ENCODE peak calls at places on chromosomes 16 and 17, in eight cellular contexts. O is IMR-90, R is bronchial epithelial cell, H is fibroblast of lung, D is Caco-2, A is aorta, S is neuronal stem cell, Z is sigmoid colon. Q is an unnamed sample.

GRCh38 chr17:15306406-15306970 is 34.9 kb downstream of the TEKT3 start:
- DNase-seq in O (peak; percentile 31), H (peak; percentile 16), R (no peak), S (no peak), Z (no peak), D (no peak), A (no peak), Q (no peak)

GRCh38 chr16:25713785-25714570 is 22.2 kb downstream of the HS3ST4 start:
- DNase-seq in D (no peak), H (no peak), Z (no peak), O (no peak), R (no peak), S (no peak), A (no peak), Q (no peak)

GRCh38 chr17:78573955-78574354 is 3.2 kb downstream of the DNAH17 start:
- DNase-seq in O (no peak), D (no peak), S (no peak), H (no peak), A (peak; percentile 35), Z (no peak), R (no peak), Q (no peak)

GRCh38 chr17:61158372-61158771 is 241.3 kb upstream of the TBX2 start:
- DNase-seq in O (no peak), S (no peak), R (no peak), A (no peak), Z (no peak), D (no peak), H (no peak), Q (no peak)

GRCh38 chr16:77043076-77043475 is 147.9 kb upstream of the MON1B start:
- DNase-seq in S (no peak), H (peak; percentile 6), O (no peak), A (no peak), R (peak; percentile 3), D (no peak), Z (no peak), Q (no peak)

GRCh38 chr16:6047325-6047724 is 949.7 kb upstream of the EEF2KMT start:
- DNase-seq in R (no peak), O (no peak), H (no peak), D (no peak), Z (no peak), S (no peak), A (no peak), Q (no peak)

GRCh38 chr16:51898872-51899271 is 648.1 kb downstream of the TOX3 start:
- DNase-seq in R (peak; percentile 57), O (peak; percentile 53), D (no peak), Z (no peak), A (no peak), H (no peak), S (no peak), Q (no peak)

GRCh38 chr16:71722801-71723536 is 1.5 kb downstream of the PHLPP2 start:
- DNase-seq in O (peak; percentile 54), Z (peak; percentile 86), R (peak; percentile 52), D (peak; percentile 85), S (peak; percentile 78), H (peak; percentile 71), A (peak; percentile 83), Q (peak; percentile 83)

GRCh38 chr16:54288592-54289241 is 2.1 kb upstream of the IRX3 start:
- DNase-seq in H (no peak), A (no peak), R (no peak), Z (no peak), O (no peak), S (no peak), D (no peak), Q (no peak)

GRCh38 chr17:41796066-41796895 is 9.8 kb upstream of the JUP start:
- DNase-seq in Z (no peak), O (no peak), H (no peak), S (no peak), R (no peak), A (no peak), D (peak; percentile 84), Q (no peak)

DNA sequence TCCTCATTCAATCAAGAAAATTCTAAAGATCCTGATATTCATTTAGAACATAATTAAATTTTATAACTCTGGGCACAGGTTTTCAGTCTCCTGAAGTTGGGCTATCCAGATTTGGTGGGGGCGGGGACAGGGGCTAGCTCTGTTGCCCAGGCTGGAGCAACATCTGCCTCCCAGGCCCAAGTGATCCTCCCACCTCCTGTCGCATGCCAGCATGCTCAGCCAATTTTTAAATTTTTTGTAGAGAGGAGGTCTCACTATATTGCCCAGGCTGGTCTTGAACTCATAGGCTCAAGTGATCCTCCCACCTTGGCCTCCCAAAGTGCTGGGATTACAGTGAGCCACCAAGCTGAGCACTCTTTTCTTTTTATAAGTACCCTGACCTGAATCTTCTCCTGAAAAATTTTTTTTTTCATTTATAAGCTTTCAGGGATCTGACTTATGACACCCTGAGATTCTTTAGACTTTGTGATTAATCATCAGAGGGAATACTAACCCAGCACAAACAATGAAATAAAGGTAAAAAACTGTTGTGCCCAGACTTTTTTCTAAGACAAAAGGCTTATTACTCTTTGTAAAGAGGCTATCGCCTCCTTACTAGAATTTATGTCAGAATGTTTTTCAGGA is 62.6 kb downstream of the TUBD1 start:
- DNase-seq in R (peak; percentile 67), D (no peak), O (peak; percentile 63), H (peak; percentile 82), Z (no peak), A (no peak), S (no peak), Q (no peak)
- H3K27me3 ChIP-seq in R (no peaks in the 10 kb centered on the region), D (no peaks in the 10 kb centered on the region), O (no peaks in the 10 kb centered on the region), H (no peaks in the 10 kb centered on the region), Z (no peaks in the 10 kb centered on the region), A (no peaks in the 10 kb centered on the region), S (no peaks in the 10 kb centered on the region), Q (no peaks in the 10 kb centered on the region)

GRCh38 chr16:88968589-88969280 is 8.3 kb downstream of the CBFA2T3 start:
- DNase-seq in D (no peak), S (no peak), Z (no peak), O (no peak), A (no peak), R (no peak), H (no peak), Q (no peak)
- H3K27me3 ChIP-seq in D (peaks cover 2% of the 10 kb centered on the region), S (no peaks in the 10 kb centered on the region), Z (peaks cover 5% of the 10 kb centered on the region), O (peaks cover 73% of the 10 kb centered on the region), A (no peaks in the 10 kb centered on the region), R (peaks cover 3% of the 10 kb centered on the region), H (peaks cover 3% of the 10 kb centered on the region), Q (peaks cover 26% of the 10 kb centered on the region)

GRCh38 chr17:9839433-9839832 is 13.7 kb downstream of the GLP2R start:
- DNase-seq in H (peak; percentile 8), D (no peak), R (no peak), Z (no peak), O (peak; percentile 26), S (no peak), A (no peak), Q (no peak)

GRCh38 chr17:9844153-9844552 is 18.4 kb downstream of the GLP2R start:
- DNase-seq in D (no peak), S (no peak), A (no peak), H (no peak), O (no peak), Z (no peak), R (no peak), Q (no peak)

GRCh38 chr17:9842057-9842758 is 16.5 kb downstream of the GLP2R start:
- DNase-seq in H (peak; percentile 76), R (no peak), A (peak; percentile 57), O (peak; percentile 77), S (no peak), D (no peak), Z (peak; percentile 95), Q (no peak)

GRCh38 chr17:9845306-9845705 is 19.6 kb downstream of the GLP2R start:
- DNase-seq in S (no peak), O (no peak), H (peak; percentile 23), A (no peak), Z (no peak), D (no peak), R (no peak), Q (no peak)

DNA sequence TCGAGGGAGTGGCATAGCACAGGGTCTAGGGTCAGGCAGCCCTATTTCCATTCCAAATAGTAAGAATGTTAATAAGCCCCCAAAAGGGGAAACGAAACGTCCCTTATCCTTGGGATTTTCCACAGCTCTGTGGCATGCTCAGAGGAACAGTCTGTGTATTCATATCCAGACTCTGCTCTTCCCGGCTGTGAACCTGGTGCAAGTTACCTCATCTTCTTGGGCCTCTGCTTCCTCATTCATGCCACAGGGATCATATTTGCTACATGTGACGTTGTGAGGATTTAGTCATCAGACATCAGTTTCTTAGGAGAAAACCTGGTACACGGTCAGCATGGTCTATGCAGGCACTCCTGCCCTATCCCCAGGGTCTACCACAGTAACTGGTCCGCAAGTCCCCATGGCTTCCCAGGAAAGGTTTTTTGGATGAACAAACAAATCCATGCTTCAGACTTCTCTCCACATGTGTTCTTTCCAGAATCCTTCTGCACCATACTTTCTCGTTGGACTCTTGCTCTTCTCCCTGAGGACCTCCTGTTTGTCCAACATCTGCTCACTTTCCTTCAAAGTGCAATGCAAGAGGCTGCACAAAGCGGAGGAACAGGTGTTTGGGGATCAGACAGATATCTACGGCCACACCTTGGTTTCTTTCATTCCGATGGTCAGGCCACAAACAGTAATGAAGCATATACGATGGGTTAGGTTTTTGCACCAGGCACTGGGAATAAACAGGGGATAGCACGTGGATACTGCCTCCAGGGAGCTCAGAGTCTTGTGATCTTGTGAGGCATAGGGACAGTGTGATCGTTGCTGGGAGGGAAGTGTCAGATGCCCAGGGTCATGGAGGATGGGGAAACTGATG is 17.7 kb downstream of the GLP2R start:
- DNase-seq in O (peak; percentile 24), Z (no peak), D (no peak), H (no peak), A (no peak), R (peak; percentile 22), S (no peak), Q (no peak)
- H3K27me3 ChIP-seq in O (no peaks in the 10 kb centered on the region), Z (no peaks in the 10 kb centered on the region), D (no peaks in the 10 kb centered on the region), H (no peaks in the 10 kb centered on the region), A (no peaks in the 10 kb centered on the region), R (no peaks in the 10 kb centered on the region), S (no peaks in the 10 kb centered on the region), Q (no peaks in the 10 kb centered on the region)

GRCh38 chr16:3131755-3132377 is 3.0 kb upstream of the ZNF213 start:
- DNase-seq in R (peak; percentile 33), A (no peak), Z (no peak), O (peak; percentile 35), S (no peak), H (peak; percentile 25), D (peak; percentile 71), Q (peak; percentile 68)

GRCh38 chr16:3122926-3123570 is 10.7 kb downstream of the ZNF205 start:
- DNase-seq in A (no peak), O (no peak), H (no peak), R (no peak), Z (no peak), S (no peak), D (no peak), Q (no peak)

GRCh38 chr16:3123986-3124886 is 10.6 kb upstream of the ZNF213 start:
- DNase-seq in Z (peak; percentile 98), H (peak; percentile 92), D (peak; percentile 95), S (peak; percentile 98), R (peak; percentile 84), O (peak; percentile 87), A (peak; percentile 98), Q (peak; percentile 98)

GRCh38 chr16:3129137-3130131 is 5.4 kb upstream of the ZNF213 start:
- DNase-seq in R (peak; percentile 74), O (peak; percentile 86), S (peak; percentile 76), Z (peak; percentile 86), D (peak; percentile 74), H (peak; percentile 77), A (peak; percentile 81), Q (peak; percentile 82)

DNA sequence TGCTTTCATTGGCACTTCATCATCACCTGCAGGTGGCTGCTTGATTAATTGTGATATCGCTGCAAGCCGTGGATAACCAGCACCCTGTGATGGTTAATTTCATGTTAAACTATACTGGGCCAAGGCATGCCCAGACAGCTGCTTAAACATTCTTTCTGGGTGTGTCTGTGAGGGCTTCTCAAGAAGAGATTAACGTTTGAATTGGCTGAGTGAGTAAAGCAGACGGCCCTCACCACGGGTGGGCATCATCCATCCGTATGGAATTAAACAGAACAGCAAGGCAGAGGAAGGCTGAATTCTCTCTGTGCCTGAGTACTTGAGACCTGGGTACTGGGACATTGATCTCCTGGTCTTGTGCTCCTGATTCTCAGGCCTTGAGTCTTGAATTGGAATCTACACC is 7.1 kb upstream of the ZNF213 start:
- DNase-seq in R (peak; percentile 76), O (no peak), A (no peak), D (no peak), H (no peak), S (no peak), Z (no peak), Q (no peak)
- H3K27me3 ChIP-seq in R (no peaks in the 10 kb centered on the region), O (no peaks in the 10 kb centered on the region), A (no peaks in the 10 kb centered on the region), D (no peaks in the 10 kb centered on the region), H (no peaks in the 10 kb centered on the region), S (no peaks in the 10 kb centered on the region), Z (no peaks in the 10 kb centered on the region), Q (no peaks in the 10 kb centered on the region)